ENCODE peak calls at places on chromosomes 12 and 14, in ten cellular contexts. One of them, this sample, is unnamed.

GRCh38 chr12:46391630-46392029 is 19.1 kb upstream of the SLC38A2 start:
- DNase-seq in HCT116: no peak
- DNase-seq in hepatocyte: no peak
- DNase-seq in PC-3: no peak
- DNase-seq in A549: no peak
- DNase-seq in IMR-90: no peak
- DNase-seq in fibroblast of lung: peak
- DNase-seq in neural progenitor cell: no peak
- DNase-seq in Karpas-422: no peak
- DNase-seq in mesendoderm: no peak
- DNase-seq in this sample: no peak

GRCh38 chr14:63901434-63902085 is 48.8 kb downstream of the SYNE2 start:
- DNase-seq in hepatocyte: no peak
- DNase-seq in fibroblast of lung: peak
- DNase-seq in Karpas-422: no peak
- DNase-seq in IMR-90: peak
- DNase-seq in HCT116: no peak
- DNase-seq in PC-3: no peak
- DNase-seq in mesendoderm: no peak
- DNase-seq in neural progenitor cell: no peak
- DNase-seq in A549: no peak
- DNase-seq in this sample: no peak

GRCh38 chr12:62588916-62589315 is 122.3 kb downstream of the MON2 start:
- DNase-seq in mesendoderm: no peak
- DNase-seq in fibroblast of lung: peak
- DNase-seq in IMR-90: peak
- DNase-seq in Karpas-422: no peak
- DNase-seq in HCT116: no peak
- DNase-seq in hepatocyte: no peak
- DNase-seq in PC-3: peak
- DNase-seq in A549: peak
- DNase-seq in neural progenitor cell: no peak
- DNase-seq in this sample: no peak

GRCh38 chr14:103194256-103195045 is 71.2 kb downstream of the TNFAIP2 start:
- DNase-seq in neural progenitor cell: no peak
- DNase-seq in Karpas-422: no peak
- DNase-seq in IMR-90: peak
- DNase-seq in fibroblast of lung: peak
- DNase-seq in mesendoderm: no peak
- DNase-seq in HCT116: no peak
- DNase-seq in A549: peak
- DNase-seq in PC-3: peak
- DNase-seq in hepatocyte: no peak
- DNase-seq in this sample: no peak

GRCh38 chr12:52370906-52371608 is 3.8 kb upstream of the KRT85 start:
- DNase-seq in HCT116: no peak
- DNase-seq in fibroblast of lung: peak
- DNase-seq in Karpas-422: no peak
- DNase-seq in A549: no peak
- DNase-seq in hepatocyte: peak
- DNase-seq in PC-3: no peak
- DNase-seq in IMR-90: peak
- DNase-seq in mesendoderm: no peak
- DNase-seq in neural progenitor cell: peak
- DNase-seq in this sample: no peak

GRCh38 chr14:68890173-68890931 is 88.8 kb downstream of the ACTN1 start:
- DNase-seq in HCT116: no peak
- DNase-seq in hepatocyte: no peak
- DNase-seq in PC-3: no peak
- DNase-seq in Karpas-422: no peak
- DNase-seq in fibroblast of lung: no peak
- DNase-seq in mesendoderm: no peak
- DNase-seq in neural progenitor cell: no peak
- DNase-seq in IMR-90: no peak
- DNase-seq in A549: no peak
- DNase-seq in this sample: no peak

GRCh38 chr12:43271659-43272058 is 280.3 kb downstream of the ADAMTS20 start:
- DNase-seq in hepatocyte: no peak
- DNase-seq in HCT116: no peak
- DNase-seq in mesendoderm: no peak
- DNase-seq in neural progenitor cell: no peak
- DNase-seq in PC-3: no peak
- DNase-seq in A549: no peak
- DNase-seq in fibroblast of lung: no peak
- DNase-seq in Karpas-422: no peak
- DNase-seq in IMR-90: no peak
- DNase-seq in this sample: no peak

GRCh38 chr12:14950421-14950820 is 11.0 kb downstream of the ARHGDIB start:
- DNase-seq in hepatocyte: no peak
- DNase-seq in IMR-90: no peak
- DNase-seq in Karpas-422: no peak
- DNase-seq in fibroblast of lung: no peak
- DNase-seq in neural progenitor cell: peak
- DNase-seq in PC-3: no peak
- DNase-seq in HCT116: no peak
- DNase-seq in A549: no peak
- DNase-seq in mesendoderm: no peak
- DNase-seq in this sample: no peak

GRCh38 chr14:34029921-34030334 is 79.1 kb upstream of the EGLN3 start:
- DNase-seq in Karpas-422: no peak
- DNase-seq in hepatocyte: peak
- DNase-seq in PC-3: no peak
- DNase-seq in fibroblast of lung: peak
- DNase-seq in A549: no peak
- DNase-seq in neural progenitor cell: peak
- DNase-seq in IMR-90: no peak
- DNase-seq in HCT116: no peak
- DNase-seq in mesendoderm: peak
- DNase-seq in this sample: no peak

GRCh38 chr12:46702581-46703344 is 123.0 kb downstream of the SLC38A4 start:
- DNase-seq in IMR-90: peak
- DNase-seq in PC-3: no peak
- DNase-seq in hepatocyte: no peak
- DNase-seq in Karpas-422: no peak
- DNase-seq in neural progenitor cell: peak
- DNase-seq in mesendoderm: no peak
- DNase-seq in fibroblast of lung: peak
- DNase-seq in A549: no peak
- DNase-seq in HCT116: no peak
- DNase-seq in this sample: no peak

GRCh38 chr12:65308601-65309071 is 30.2 kb downstream of the MSRB3 start:
- DNase-seq in IMR-90: peak
- DNase-seq in A549: no peak
- DNase-seq in Karpas-422: no peak
- DNase-seq in PC-3: peak
- DNase-seq in HCT116: no peak
- DNase-seq in mesendoderm: no peak
- DNase-seq in neural progenitor cell: no peak
- DNase-seq in fibroblast of lung: peak
- DNase-seq in hepatocyte: no peak
- DNase-seq in this sample: no peak

GRCh38 chr12:116294464-116295002 is 17.0 kb upstream of the MED13L start:
- DNase-seq in IMR-90: no peak
- DNase-seq in hepatocyte: no peak
- DNase-seq in PC-3: no peak
- DNase-seq in fibroblast of lung: no peak
- DNase-seq in mesendoderm: no peak
- DNase-seq in A549: no peak
- DNase-seq in HCT116: no peak
- DNase-seq in Karpas-422: no peak
- DNase-seq in neural progenitor cell: no peak
- DNase-seq in this sample: no peak

GRCh38 chr14:90266441-90267154 is 10.2 kb downstream of the PSMC1 start:
- DNase-seq in A549: no peak
- DNase-seq in HCT116: no peak
- DNase-seq in fibroblast of lung: no peak
- DNase-seq in neural progenitor cell: no peak
- DNase-seq in hepatocyte: no peak
- DNase-seq in Karpas-422: no peak
- DNase-seq in IMR-90: no peak
- DNase-seq in mesendoderm: no peak
- DNase-seq in PC-3: no peak
- DNase-seq in this sample: no peak

GRCh38 chr12:84858796-84859195 is 53.8 kb downstream of the SLC6A15 start:
- DNase-seq in Karpas-422: no peak
- DNase-seq in PC-3: no peak
- DNase-seq in A549: no peak
- DNase-seq in neural progenitor cell: no peak
- DNase-seq in hepatocyte: no peak
- DNase-seq in mesendoderm: no peak
- DNase-seq in IMR-90: no peak
- DNase-seq in HCT116: no peak
- DNase-seq in fibroblast of lung: no peak
- DNase-seq in this sample: no peak

GRCh38 chr14:100618763-100619320 is 31.6 kb upstream of the BEGAIN start:
- DNase-seq in neural progenitor cell: no peak
- DNase-seq in fibroblast of lung: no peak
- DNase-seq in A549: no peak
- DNase-seq in mesendoderm: no peak
- DNase-seq in hepatocyte: no peak
- DNase-seq in IMR-90: no peak
- DNase-seq in PC-3: no peak
- DNase-seq in HCT116: no peak
- DNase-seq in Karpas-422: no peak
- DNase-seq in this sample: no peak

GRCh38 chr12:131408484-131408883 is 302.4 kb upstream of the SFSWAP start:
- DNase-seq in HCT116: no peak
- DNase-seq in Karpas-422: no peak
- DNase-seq in hepatocyte: no peak
- DNase-seq in fibroblast of lung: no peak
- DNase-seq in PC-3: no peak
- DNase-seq in mesendoderm: no peak
- DNase-seq in A549: no peak
- DNase-seq in IMR-90: no peak
- DNase-seq in neural progenitor cell: no peak
- DNase-seq in this sample: no peak
- H3K4me2 ChIP-seq in HCT116: no peak
- H3K4me2 ChIP-seq in Karpas-422: no peak
- H3K4me2 ChIP-seq in hepatocyte: no peak
- H3K4me2 ChIP-seq in fibroblast of lung: no peak
- H3K4me2 ChIP-seq in PC-3: no peak
- H3K4me2 ChIP-seq in mesendoderm: no peak
- H3K4me2 ChIP-seq in A549: no peak
- H3K4me2 ChIP-seq in IMR-90: no peak
- H3K4me2 ChIP-seq in neural progenitor cell: no peak
- H3K4me2 ChIP-seq in this sample: no peak

GRCh38 chr12:130076752-130077151 is 85.5 kb upstream of the FZD10 start:
- DNase-seq in Karpas-422: no peak
- DNase-seq in IMR-90: no peak
- DNase-seq in mesendoderm: peak
- DNase-seq in PC-3: no peak
- DNase-seq in fibroblast of lung: no peak
- DNase-seq in neural progenitor cell: no peak
- DNase-seq in hepatocyte: no peak
- DNase-seq in A549: no peak
- DNase-seq in HCT116: no peak
- DNase-seq in this sample: no peak
- H3K4me3 ChIP-seq in Karpas-422: no peak
- H3K4me3 ChIP-seq in IMR-90: no peak
- H3K4me3 ChIP-seq in mesendoderm: no peak
- H3K4me3 ChIP-seq in PC-3: no peak
- H3K4me3 ChIP-seq in fibroblast of lung: no peak
- H3K4me3 ChIP-seq in neural progenitor cell: no peak
- H3K4me3 ChIP-seq in hepatocyte: no peak
- H3K4me3 ChIP-seq in A549: no peak
- H3K4me3 ChIP-seq in HCT116: no peak
- H3K4me3 ChIP-seq in this sample: no peak

GRCh38 chr14:95486875-95487668 is 29.4 kb downstream of the SYNE3 start:
- DNase-seq in A549: no peak
- DNase-seq in Karpas-422: peak
- DNase-seq in HCT116: no peak
- DNase-seq in IMR-90: no peak
- DNase-seq in mesendoderm: no peak
- DNase-seq in neural progenitor cell: no peak
- DNase-seq in fibroblast of lung: no peak
- DNase-seq in hepatocyte: no peak
- DNase-seq in PC-3: no peak
- DNase-seq in this sample: peak
- H3K4me2 ChIP-seq in A549: no peak
- H3K4me2 ChIP-seq in Karpas-422: peak
- H3K4me2 ChIP-seq in HCT116: no peak
- H3K4me2 ChIP-seq in IMR-90: no peak
- H3K4me2 ChIP-seq in mesendoderm: no peak
- H3K4me2 ChIP-seq in neural progenitor cell: no peak
- H3K4me2 ChIP-seq in fibroblast of lung: no peak
- H3K4me2 ChIP-seq in hepatocyte: no peak
- H3K4me2 ChIP-seq in PC-3: no peak
- H3K4me2 ChIP-seq in this sample: peak

GRCh38 chr12:53752651-53753050 is 872 bp upstream of the CISTR start:
- DNase-seq in mesendoderm: no peak
- DNase-seq in hepatocyte: no peak
- DNase-seq in Karpas-422: no peak
- DNase-seq in fibroblast of lung: no peak
- DNase-seq in A549: no peak
- DNase-seq in PC-3: no peak
- DNase-seq in IMR-90: no peak
- DNase-seq in HCT116: no peak
- DNase-seq in neural progenitor cell: no peak
- DNase-seq in this sample: peak

GRCh38 chr12:53750812-53751335 is 905 bp downstream of the CISTR start:
- DNase-seq in neural progenitor cell: peak
- DNase-seq in mesendoderm: peak
- DNase-seq in Karpas-422: peak
- DNase-seq in PC-3: no peak
- DNase-seq in HCT116: no peak
- DNase-seq in A549: no peak
- DNase-seq in hepatocyte: peak
- DNase-seq in fibroblast of lung: no peak
- DNase-seq in IMR-90: peak
- DNase-seq in this sample: peak

GRCh38 chr12:53749986-53750811 is 1.6 kb downstream of the CISTR start:
- DNase-seq in hepatocyte: no peak
- DNase-seq in IMR-90: no peak
- DNase-seq in mesendoderm: no peak
- DNase-seq in Karpas-422: peak
- DNase-seq in A549: no peak
- DNase-seq in neural progenitor cell: no peak
- DNase-seq in HCT116: no peak
- DNase-seq in fibroblast of lung: no peak
- DNase-seq in PC-3: no peak
- DNase-seq in this sample: peak

GRCh38 chr12:53751336-53752191 is at the start of gene CISTR:
- DNase-seq in fibroblast of lung: no peak
- DNase-seq in neural progenitor cell: peak
- DNase-seq in hepatocyte: peak
- DNase-seq in IMR-90: no peak
- DNase-seq in HCT116: no peak
- DNase-seq in mesendoderm: peak
- DNase-seq in PC-3: no peak
- DNase-seq in A549: no peak
- DNase-seq in Karpas-422: peak
- DNase-seq in this sample: peak

DNA sequence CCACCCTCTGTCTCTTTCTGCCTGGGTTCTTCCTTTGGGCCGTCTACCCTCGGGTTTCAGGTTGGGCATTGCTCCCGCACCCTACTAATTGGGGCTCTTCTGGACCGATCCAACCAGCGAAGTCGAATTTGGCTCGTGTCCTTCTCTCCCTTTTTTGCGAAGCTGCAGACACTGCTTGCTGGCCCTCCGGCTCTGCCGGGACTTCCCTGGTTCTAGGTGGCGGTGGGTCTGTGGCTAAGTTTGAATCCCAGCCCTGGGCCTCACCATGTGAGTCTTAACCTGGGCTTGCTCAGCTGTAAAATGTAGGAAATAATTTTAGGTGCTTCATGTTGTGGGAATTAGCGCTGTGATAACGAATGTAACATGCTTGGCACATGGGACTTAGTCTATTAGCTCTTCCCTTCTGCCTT is 418 bp upstream of the CISTR start:
- DNase-seq in IMR-90: no peak
- DNase-seq in mesendoderm: no peak
- DNase-seq in Karpas-422: no peak
- DNase-seq in hepatocyte: no peak
- DNase-seq in PC-3: no peak
- DNase-seq in fibroblast of lung: no peak
- DNase-seq in A549: no peak
- DNase-seq in HCT116: no peak
- DNase-seq in neural progenitor cell: no peak
- DNase-seq in this sample: peak
- H3K4me3 ChIP-seq in IMR-90: no peak
- H3K4me3 ChIP-seq in mesendoderm: no peak
- H3K4me3 ChIP-seq in Karpas-422: peak
- H3K4me3 ChIP-seq in hepatocyte: peak
- H3K4me3 ChIP-seq in PC-3: no peak
- H3K4me3 ChIP-seq in fibroblast of lung: no peak
- H3K4me3 ChIP-seq in A549: no peak
- H3K4me3 ChIP-seq in HCT116: no peak
- H3K4me3 ChIP-seq in neural progenitor cell: peak
- H3K4me3 ChIP-seq in this sample: peak

This sample was measured in OCI-LY7.